ENCODE peak calls at places on chromosomes 13 and 19, in six cellular contexts. R, D, I, V, O and P are unnamed samples. For H3K4me1, the result is how much of the 10 kb centered on the place peaks cover.

GRCh38 chr19:11418518-11419506 is at the start of gene RGL3:
- DNase-seq in R (peak), D (peak), I (peak), V (peak), O (peak), P (peak)

GRCh38 chr19:6103894-6104293 is 6.4 kb downstream of the RFX2 start:
- DNase-seq in R (no peak), D (no peak), I (no peak), V (no peak), O (no peak), P (no peak)

GRCh38 chr13:41186481-41186880 is 7.9 kb downstream of the KBTBD7 start:
- DNase-seq in R (no peak), D (no peak), I (no peak), V (no peak), O (no peak), P (no peak)

GRCh38 chr13:26019881-26020535 is 31.8 kb downstream of the SHISA2 start:
- DNase-seq in R (no peak), D (no peak), I (no peak), V (no peak), O (no peak), P (no peak)

GRCh38 chr13:34752561-34752960 is 189.5 kb upstream of the NBEA start:
- DNase-seq in R (no peak), D (no peak), I (peak), V (no peak), O (no peak), P (no peak)

GRCh38 chr13:76799696-76800095 is 86.5 kb downstream of the KCTD12 start:
- DNase-seq in R (no peak), D (no peak), I (no peak), V (no peak), O (no peak), P (no peak)

GRCh38 chr19:13085673-13086072 is 17.0 kb downstream of the LYL1 start:
- DNase-seq in R (no peak), D (no peak), I (peak), V (no peak), O (no peak), P (no peak)

GRCh38 chr19:19250196-19250801 is 22.8 kb downstream of the TM6SF2 start:
- DNase-seq in R (no peak), D (no peak), I (no peak), V (no peak), O (no peak), P (no peak)

GRCh38 chr13:65894049-65894448 is 1336.1 kb downstream of the PCDH9 start:
- DNase-seq in R (no peak), D (no peak), I (no peak), V (no peak), O (no peak), P (no peak)

GRCh38 chr13:102220681-102221228 is 181.1 kb downstream of the FGF14 start:
- DNase-seq in R (no peak), D (no peak), I (peak), V (no peak), O (no peak), P (no peak)

GRCh38 chr19:8684001-8684902 is 14.3 kb downstream of the ACTL9 start:
- DNase-seq in R (no peak), D (no peak), I (no peak), V (no peak), O (no peak), P (no peak)

GRCh38 chr19:4878491-4878968 is 11.1 kb upstream of the PLIN3 start:
- DNase-seq in R (no peak), D (no peak), I (no peak), V (peak), O (no peak), P (peak)

GRCh38 chr13:39910833-39911232 is 255.4 kb downstream of the COG6 start:
- DNase-seq in R (no peak), D (no peak), I (no peak), V (no peak), O (no peak), P (no peak)

GRCh38 chr19:4567584-4568071 is 8.1 kb upstream of the SEMA6B start:
- DNase-seq in R (peak), D (peak), I (peak), V (peak), O (peak), P (peak)

GRCh38 chr13:42041684-42042035 is 6.8 kb upstream of the DGKH start:
- DNase-seq in R (peak), D (peak), I (peak), V (peak), O (peak), P (peak)

GRCh38 chr13:28031220-28031903 is 42.9 kb upstream of the URAD start:
- DNase-seq in R (peak), D (no peak), I (no peak), V (no peak), O (no peak), P (peak)

GRCh38 chr19:52028027-52028779 is at the start of gene ZNF614:
- DNase-seq in R (peak), D (peak), I (peak), V (peak), O (peak), P (peak)

GRCh38 chr19:55353803-55354697 is 469 bp downstream of the COX6B2 start:
- DNase-seq in R (peak), D (peak), I (peak), V (peak), O (peak), P (no peak)

GRCh38 chr19:15488489-15489226 is 9.4 kb upstream of the PGLYRP2 start:
- DNase-seq in R (no peak), D (no peak), I (no peak), V (no peak), O (no peak), P (no peak)

GRCh38 chr13:79898202-79898826 is 417.4 kb downstream of the NDFIP2 start:
- DNase-seq in R (no peak), D (no peak), I (no peak), V (no peak), O (no peak), P (no peak)

GRCh38 chr19:58033741-58034475 is at the start of gene ZSCAN1:
- DNase-seq in R (peak), D (peak), I (peak), V (peak), O (peak), P (peak)

GRCh38 chr13:33264620-33264978 is 21.0 kb downstream of the STARD13 start:
- DNase-seq in R (peak), D (no peak), I (no peak), V (no peak), O (peak), P (no peak)

GRCh38 chr19:56144816-56145215 is 3.7 kb downstream of the ZNF444 start:
- DNase-seq in R (no peak), D (no peak), I (no peak), V (no peak), O (no peak), P (no peak)

GRCh38 chr19:55341191-55342043 is 1.7 kb downstream of the KMT5C start:
- DNase-seq in R (peak), D (peak), I (peak), V (peak), O (peak), P (peak)

GRCh38 chr13:49314344-49314882 is 66.7 kb downstream of the CDADC1 start:
- DNase-seq in R (no peak), D (no peak), I (no peak), V (no peak), O (no peak), P (no peak)

GRCh38 chr13:99500839-99501134 is 485 bp upstream of the TM9SF2 start:
- DNase-seq in R (no peak), D (peak), I (no peak), V (no peak), O (no peak), P (no peak)

GRCh38 chr13:26600345-26600761 is 42.9 kb downstream of the WASF3 start:
- DNase-seq in R (no peak), D (no peak), I (no peak), V (no peak), O (no peak), P (no peak)

GRCh38 chr19:55372316-55373081 is 2.2 kb upstream of the IL11 start:
- DNase-seq in R (no peak), D (peak), I (no peak), V (peak), O (no peak), P (no peak)

GRCh38 chr19:4877753-4878490 is 10.5 kb upstream of the PLIN3 start:
- DNase-seq in R (peak), D (peak), I (no peak), V (peak), O (no peak), P (peak)

GRCh38 chr13:30418075-30418715 is 4.1 kb upstream of the UBE2L5 start:
- DNase-seq in R (no peak), D (no peak), I (no peak), V (no peak), O (no peak), P (no peak)

GRCh38 chr19:38815059-38816001 is 2.6 kb upstream of the LGALS4 start:
- DNase-seq in R (peak), D (peak), I (no peak), V (no peak), O (peak), P (no peak)

GRCh38 chr19:34712606-34713261 is 21.3 kb upstream of the ZNF181 start:
- DNase-seq in R (peak), D (peak), I (peak), V (no peak), O (peak), P (peak)

GRCh38 chr13:47594833-47595232 is 406.2 kb downstream of the SUCLA2 start:
- DNase-seq in R (no peak), D (no peak), I (no peak), V (no peak), O (no peak), P (no peak)

GRCh38 chr13:109998808-109999528 is 212.6 kb upstream of the IRS2 start:
- DNase-seq in R (no peak), D (no peak), I (no peak), V (no peak), O (no peak), P (no peak)

GRCh38 chr19:38675611-38676010 is 28.2 kb downstream of the ACTN4 start:
- DNase-seq in R (no peak), D (no peak), I (no peak), V (no peak), O (no peak), P (no peak)

GRCh38 chr13:24541127-24541475 is 28.5 kb upstream of the PARP4 start:
- DNase-seq in R (no peak), D (no peak), I (no peak), V (peak), O (no peak), P (no peak)
- TF ChIP-seq CTCF in R (no peak), D (no peak), I (no peak), V (no peak), O (no peak), P (no peak)

GRCh38 chr13:97945342-97945741 is 8.1 kb upstream of the IPO5 start:
- DNase-seq in R (no peak), D (no peak), I (no peak), V (no peak), O (no peak), P (no peak)
- H3K4me1 ChIP-seq in R (under half), D (under half), I (under half), V (under half), O (under half), P (under half)

GRCh38 chr19:45643024-45643926 is 4.1 kb upstream of the EML2 start:
- DNase-seq in R (peak), D (peak), I (peak), V (peak), O (peak), P (peak)
- H3K4me3 ChIP-seq in R (no peak), D (peak), I (peak), V (no peak), O (no peak), P (no peak)

GRCh38 chr13:78030351-78030750 is 111.7 kb upstream of the EDNRB start:
- DNase-seq in R (no peak), D (no peak), I (no peak), V (no peak), O (no peak), P (no peak)

GRCh38 chr13:78024996-78025395 is 106.4 kb upstream of the EDNRB start:
- DNase-seq in R (no peak), D (no peak), I (no peak), V (no peak), O (no peak), P (no peak)

GRCh38 chr13:78029891-78030290 is 111.3 kb upstream of the EDNRB start:
- DNase-seq in R (no peak), D (no peak), I (no peak), V (no peak), O (no peak), P (no peak)

GRCh38 chr13:78032132-78032531 is 113.5 kb upstream of the EDNRB start:
- DNase-seq in R (no peak), D (no peak), I (no peak), V (no peak), O (no peak), P (no peak)

GRCh38 chr13:78028960-78029359 is 110.3 kb upstream of the EDNRB start:
- DNase-seq in R (no peak), D (no peak), I (no peak), V (no peak), O (no peak), P (no peak)
- TF ChIP-seq CTCF in R (no peak), D (no peak), I (no peak), V (no peak), O (no peak), P (no peak)

GRCh38 chr19:1134431-1134830 is 30.6 kb downstream of the GPX4 start:
- DNase-seq in R (no peak), D (no peak), I (no peak), V (no peak), O (no peak), P (no peak)

GRCh38 chr19:1136918-1137317 is 33.1 kb downstream of the GPX4 start:
- DNase-seq in R (no peak), D (no peak), I (no peak), V (peak), O (no peak), P (no peak)

GRCh38 chr19:1135454-1135853 is 31.7 kb downstream of the GPX4 start:
- DNase-seq in R (no peak), D (no peak), I (no peak), V (peak), O (no peak), P (no peak)

GRCh38 chr19:1138121-1138520 is 34.3 kb downstream of the GPX4 start:
- DNase-seq in R (no peak), D (no peak), I (no peak), V (no peak), O (no peak), P (no peak)

GRCh38 chr19:1136201-1136600 is 32.4 kb downstream of the GPX4 start:
- DNase-seq in R (peak), D (no peak), I (no peak), V (peak), O (peak), P (no peak)
- H3K4me1 ChIP-seq in R (under half), D (under half), I (under half), V (under half), O (under half), P (under half)